ENCODE peak calls at places on chromosome 1, in nine cellular contexts. B is PC-3, L is HCT116, U is GM23248, G is GM23338, F is SK-N-SH, N is hepatocyte, V is OCI-LY7, Z is MM.1S. I is an unnamed sample. For H3K9me2, the result is how much of the 10 kb centered on the place peaks cover.

GRCh38 chr1:42476605-42477004 is 13.5 kb downstream of the CCDC30 start:
- DNase-seq in F (no peak), U (no peak), G (no peak), B (no peak), Z (no peak), L (no peak), V (no peak), N (no peak), I (no peak)

GRCh38 chr1:941588-942383 is 17.3 kb downstream of the NOC2L start:
- DNase-seq in B (peak), G (peak), L (no peak), Z (peak), V (no peak), U (peak), F (peak), N (peak), I (peak)

GRCh38 chr1:224722838-224723237 is 106.7 kb downstream of the CNIH3 start:
- DNase-seq in G (no peak), U (no peak), F (no peak), B (no peak), Z (no peak), V (no peak), N (no peak), L (no peak), I (no peak)

GRCh38 chr1:216804107-216804506 is 80.9 kb upstream of the ESRRG start:
- DNase-seq in N (no peak), F (no peak), L (no peak), U (no peak), Z (no peak), G (no peak), B (no peak), V (no peak), I (no peak)

GRCh38 chr1:214281902-214282695 is 1.1 kb downstream of the SMYD2 start:
- DNase-seq in U (peak), G (no peak), N (peak), Z (peak), L (peak), F (peak), V (peak), B (peak), I (no peak)

GRCh38 chr1:41109316-41110263 is 88.1 kb upstream of the SLFNL1 start:
- DNase-seq in L (peak), F (no peak), G (peak), U (peak), N (peak), B (peak), V (no peak), Z (no peak), I (no peak)

GRCh38 chr1:87684194-87684593 is 355.5 kb downstream of the LMO4 start:
- DNase-seq in F (no peak), Z (no peak), N (peak), U (peak), B (no peak), G (peak), L (no peak), V (no peak), I (no peak)

GRCh38 chr1:27144920-27145661 is 9.8 kb downstream of the SLC9A1 start:
- DNase-seq in Z (no peak), G (peak), B (no peak), V (no peak), U (peak), F (no peak), N (no peak), L (no peak), I (no peak)

GRCh38 chr1:206739411-206740076 is 31.0 kb upstream of the IL19 start:
- DNase-seq in L (no peak), N (no peak), V (peak), F (no peak), B (no peak), Z (peak), U (no peak), G (peak), I (peak)

GRCh38 chr1:112509660-112510178 is 954 bp downstream of the WNT2B start:
- DNase-seq in F (no peak), L (no peak), N (no peak), B (no peak), U (no peak), V (no peak), Z (no peak), G (peak), I (no peak)
- H3K9me2 ChIP-seq in F (under half), L (under half), N (under half), B (under half), U (under half), V (under half), Z (under half), G (under half), I (under half)

GRCh38 chr1:21626921-21627339 is 42.2 kb downstream of the RAP1GAP start:
- DNase-seq in B (peak), V (no peak), L (no peak), G (no peak), U (peak), F (no peak), Z (no peak), N (no peak), I (no peak)

GRCh38 chr1:21630571-21631338 is 38.4 kb downstream of the RAP1GAP start:
- DNase-seq in F (no peak), V (no peak), B (no peak), G (peak), Z (no peak), L (no peak), N (no peak), U (no peak), I (no peak)

GRCh38 chr1:21625390-21626190 is 43.6 kb downstream of the RAP1GAP start:
- DNase-seq in B (no peak), U (no peak), L (no peak), N (no peak), Z (no peak), G (no peak), F (no peak), V (no peak), I (no peak)

GRCh38 chr1:21629971-21630370 is 39.2 kb downstream of the RAP1GAP start:
- DNase-seq in G (no peak), B (no peak), V (no peak), L (no peak), U (no peak), F (no peak), N (no peak), Z (no peak), I (no peak)

DNA sequence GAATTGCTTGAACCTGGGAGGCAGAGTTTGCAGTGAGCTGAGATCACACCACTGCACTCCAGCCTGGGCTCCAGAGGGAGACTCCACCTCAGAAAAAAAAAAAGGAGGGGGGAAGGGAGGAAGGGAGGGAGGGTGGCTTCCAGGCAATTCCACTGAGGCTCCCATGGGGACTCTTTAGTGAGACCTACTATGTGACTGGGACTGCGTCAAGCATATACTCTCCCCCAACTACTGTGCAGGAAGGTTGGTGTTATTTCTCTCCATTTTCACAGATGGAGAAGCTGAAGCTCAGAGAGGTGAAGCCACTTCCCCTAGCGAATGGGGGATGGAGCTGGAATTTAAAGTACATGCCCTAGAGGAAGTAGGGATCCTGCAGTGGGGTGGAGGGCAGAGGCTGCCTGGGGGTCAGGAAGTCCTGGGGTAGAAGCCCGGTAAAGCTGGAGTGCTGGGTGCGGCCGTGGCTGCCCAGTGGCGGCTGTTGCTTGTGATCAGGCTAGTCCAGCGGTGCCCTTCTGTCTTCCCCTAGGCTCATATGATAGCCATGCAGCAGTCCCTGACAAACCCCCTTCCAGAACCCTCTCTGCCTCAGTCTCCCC is 40.3 kb downstream of the RAP1GAP start:
- DNase-seq in B (no peak), L (no peak), Z (no peak), G (no peak), U (no peak), F (no peak), V (no peak), N (no peak), I (no peak)
- H3K9me2 ChIP-seq in B (under half), L (under half), Z (under half), G (under half), U (under half), F (under half), V (under half), N (under half), I (under half)

GRCh38 chr1:220318673-220319072 is 46.4 kb upstream of the RAB3GAP2 start:
- DNase-seq in N (no peak), F (no peak), G (no peak), L (no peak), U (no peak), V (no peak), Z (no peak), B (no peak), I (no peak)

GRCh38 chr1:220317161-220317560 is 44.9 kb upstream of the RAB3GAP2 start:
- DNase-seq in N (no peak), Z (no peak), U (no peak), G (no peak), V (no peak), L (no peak), B (no peak), F (no peak), I (no peak)

GRCh38 chr1:220321758-220322157 is 49.5 kb upstream of the RAB3GAP2 start:
- DNase-seq in G (peak), U (no peak), B (no peak), F (no peak), N (no peak), Z (no peak), L (no peak), V (no peak), I (no peak)

GRCh38 chr1:220323717-220324116 is 51.5 kb upstream of the RAB3GAP2 start:
- DNase-seq in B (no peak), G (no peak), L (no peak), F (no peak), V (no peak), N (no peak), Z (no peak), U (no peak), I (no peak)

GRCh38 chr1:220320709-220321108 is 48.5 kb upstream of the RAB3GAP2 start:
- DNase-seq in B (no peak), U (no peak), V (no peak), L (no peak), Z (no peak), N (no peak), G (no peak), F (no peak), I (no peak)
- H3K9me2 ChIP-seq in B (under half), U (under half), V (under half), L (under half), Z (under half), N (under half), G (under half), F (under half), I (under half)

DNA sequence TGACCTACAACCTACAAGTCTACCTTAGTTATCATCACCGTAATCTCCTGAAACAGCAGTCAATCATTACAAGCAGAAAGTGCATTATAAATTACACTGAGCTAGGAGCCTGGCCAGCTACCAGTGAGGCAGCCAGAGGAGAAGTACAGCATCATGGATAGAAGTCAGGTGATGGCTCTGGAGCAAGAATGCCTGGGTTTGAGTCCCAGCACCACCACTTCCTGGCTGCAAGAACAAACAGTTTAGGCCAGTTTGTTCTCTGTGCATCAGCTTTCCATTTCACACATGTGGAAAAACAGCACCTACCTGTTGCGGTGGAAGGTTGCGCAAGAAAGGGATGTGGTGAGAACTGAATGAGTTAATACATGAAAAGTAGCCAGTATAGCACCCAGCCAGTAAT is 9.1 kb downstream of the CREG1 start:
- DNase-seq in V (no peak), F (no peak), L (no peak), U (no peak), Z (no peak), G (no peak), B (peak), N (no peak), I (no peak)
- H3K9me2 ChIP-seq in V (under half), F (under half), L (under half), U (under half), Z (under half), G (under half), B (under half), N (under half), I (under half)

GRCh38 chr1:93965888-93966287 is 56.7 kb upstream of the GCLM start:
- DNase-seq in G (no peak), U (peak), L (no peak), V (no peak), Z (no peak), N (no peak), B (no peak), F (no peak), I (no peak)

GRCh38 chr1:93965256-93965655 is 56.0 kb upstream of the GCLM start:
- DNase-seq in N (no peak), F (no peak), G (no peak), Z (no peak), B (peak), V (no peak), U (no peak), L (no peak), I (no peak)

GRCh38 chr1:93963585-93963984 is 54.4 kb upstream of the GCLM start:
- DNase-seq in V (no peak), U (peak), F (no peak), B (no peak), Z (no peak), N (peak), L (no peak), G (no peak), I (no peak)

GRCh38 chr1:93964096-93964776 is 55.0 kb upstream of the GCLM start:
- DNase-seq in F (no peak), V (no peak), N (no peak), L (no peak), U (no peak), G (no peak), B (no peak), Z (no peak), I (no peak)

GRCh38 chr1:93964777-93965200 is 55.6 kb upstream of the GCLM start:
- DNase-seq in G (no peak), L (no peak), V (no peak), B (peak), N (peak), Z (no peak), F (no peak), U (peak), I (no peak)
- H3K9me2 ChIP-seq in G (under half), L (under half), V (under half), B (under half), N (under half), Z (under half), F (under half), U (under half), I (under half)

GRCh38 chr1:211609120-211610024 is 30.4 kb upstream of the SLC30A1 start:
- DNase-seq in U (no peak), N (no peak), F (no peak), Z (no peak), V (no peak), B (no peak), G (no peak), L (no peak), I (peak)
- H3K9me2 ChIP-seq in U (under half), N (under half), F (under half), Z (under half), V (under half), B (under half), G (under half), L (under half), I (under half)

GRCh38 chr1:24970926-24971530 is 41.0 kb upstream of the RUNX3 start:
- DNase-seq in Z (no peak), L (no peak), N (no peak), U (peak), G (no peak), F (no peak), V (no peak), B (no peak), I (no peak)

GRCh38 chr1:24972257-24973242 is 42.5 kb upstream of the RUNX3 start:
- DNase-seq in N (no peak), U (no peak), G (no peak), F (no peak), Z (no peak), V (no peak), B (no peak), L (no peak), I (no peak)

GRCh38 chr1:24975391-24975790 is 45.3 kb upstream of the RUNX3 start:
- DNase-seq in B (no peak), G (no peak), N (no peak), L (no peak), Z (no peak), V (peak), U (no peak), F (no peak), I (peak)

GRCh38 chr1:24971539-24971938 is 41.5 kb upstream of the RUNX3 start:
- DNase-seq in U (no peak), F (no peak), Z (no peak), B (no peak), G (no peak), N (no peak), L (no peak), V (no peak), I (no peak)

DNA sequence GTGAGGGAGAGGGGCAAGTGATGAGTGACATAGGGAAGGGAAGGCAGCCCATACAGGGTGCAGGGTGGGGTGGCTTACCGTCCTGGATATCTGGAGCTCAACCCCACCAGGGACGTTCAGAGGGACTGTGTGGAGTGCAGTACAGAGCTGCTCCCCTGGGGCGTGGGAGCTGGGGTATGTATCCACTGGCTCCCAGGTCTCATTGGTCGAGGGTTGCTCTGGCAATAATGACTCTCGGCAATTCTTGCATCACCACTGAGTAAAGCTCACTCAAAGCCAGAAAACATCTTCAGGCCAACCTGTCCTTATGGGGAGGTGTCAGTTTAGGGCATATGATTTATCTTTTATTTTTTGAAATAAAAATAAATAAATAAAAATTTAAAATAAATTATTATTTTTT is 43.2 kb upstream of the RUNX3 start:
- DNase-seq in U (peak), N (no peak), G (no peak), L (no peak), F (no peak), Z (no peak), V (no peak), B (no peak), I (no peak)
- H3K9me2 ChIP-seq in U (under half), N (under half), G (under half), L (under half), F (under half), Z (under half), V (under half), B (under half), I (under half)

GRCh38 chr1:237164406-237165352 is 122.7 kb downstream of the RYR2 start:
- DNase-seq in F (no peak), N (no peak), L (no peak), Z (peak), G (no peak), B (no peak), V (no peak), U (no peak), I (no peak)
- H3K9me2 ChIP-seq in F (under half), N (under half), L (under half), Z (under half), G (under half), B (under half), V (under half), U (under half), I (under half)

GRCh38 chr1:8809342-8809736 is 8.1 kb downstream of the RERE start:
- DNase-seq in G (no peak), L (no peak), V (no peak), F (no peak), Z (no peak), N (no peak), U (no peak), B (no peak), I (no peak)
- H3K9me2 ChIP-seq in G (under half), L (under half), V (under half), F (under half), Z (under half), N (under half), U (under half), B (under half), I (under half)